ENCODE peak calls at places on chromosomes 1 and 21, in eight cellular contexts. S is stomach, Q is prostate gland, L is Panc1, B is esophagus muscularis mucosa, F is endothelial cell of umbilical vein, T is H1, X is GM23338. C is an unnamed sample.
A peak's percentile ranks its signal among the peaks of the same experiment; 100 is the strongest.

GRCh38 chr1:232886304-232886703 is 64.1 kb upstream of the NTPCR start:
- DNase-seq in S (no peak), Q (no peak), L (no peak), B (no peak), F (no peak), T (no peak), X (no peak), C (no peak)

GRCh38 chr1:174230399-174230798 is 71.1 kb downstream of the RABGAP1L start:
- DNase-seq in S (no peak), Q (no peak), L (no peak), B (no peak), F (no peak), T (no peak), X (no peak), C (no peak)

GRCh38 chr1:67850151-67850551 is 16.9 kb upstream of the GNG12 start:
- DNase-seq in S (no peak), Q (no peak), L (no peak), B (no peak), F (peak; percentile 79), T (no peak), X (peak; percentile 44), C (no peak)

GRCh38 chr1:238063454-238063853 is 172.7 kb upstream of the ZP4 start:
- DNase-seq in S (no peak), Q (no peak), L (no peak), B (no peak), F (no peak), T (no peak), X (no peak), C (no peak)

GRCh38 chr1:899636-900317 is 23.9 kb upstream of the SAMD11 start:
- DNase-seq in S (no peak), Q (no peak), L (no peak), B (peak; percentile 77), F (no peak), T (no peak), X (no peak), C (no peak)

GRCh38 chr1:153340356-153340755 is 8.3 kb downstream of the PGLYRP4 start:
- DNase-seq in S (no peak), Q (no peak), L (no peak), B (peak; percentile 53), F (no peak), T (no peak), X (no peak), C (peak; percentile 25)

GRCh38 chr1:111269820-111270406 is 20.7 kb upstream of the CHIA start:
- DNase-seq in S (no peak), Q (no peak), L (no peak), B (no peak), F (no peak), T (no peak), X (no peak), C (no peak)

GRCh38 chr1:8342325-8342724 is 24.4 kb downstream of the SLC45A1 start:
- DNase-seq in S (no peak), Q (no peak), L (no peak), B (no peak), F (no peak), T (no peak), X (no peak), C (no peak)

GRCh38 chr21:36454079-36454478 is 25.8 kb downstream of the CLDN14 start:
- DNase-seq in S (no peak), Q (no peak), L (no peak), B (no peak), F (peak; percentile 87), T (no peak), X (no peak), C (no peak)

GRCh38 chr1:232274999-232275706 is 354.8 kb downstream of the SIPA1L2 start:
- DNase-seq in S (no peak), Q (no peak), L (no peak), B (no peak), F (no peak), T (no peak), X (no peak), C (no peak)

GRCh38 chr1:17687125-17687524 is 68.0 kb upstream of the ACTL8 start:
- DNase-seq in S (no peak), Q (no peak), L (no peak), B (no peak), F (no peak), T (no peak), X (no peak), C (no peak)

GRCh38 chr1:185821612-185822385 is 87.6 kb downstream of the HMCN1 start:
- DNase-seq in S (no peak), Q (no peak), L (no peak), B (no peak), F (no peak), T (no peak), X (no peak), C (no peak)

GRCh38 chr1:68168545-68169065 is 63.7 kb downstream of the WLS start:
- DNase-seq in S (no peak), Q (no peak), L (no peak), B (peak; percentile 24), F (no peak), T (no peak), X (no peak), C (no peak)

GRCh38 chr1:91803847-91804545 is 82.0 kb downstream of the TGFBR3 start:
- DNase-seq in S (no peak), Q (no peak), L (no peak), B (no peak), F (no peak), T (no peak), X (no peak), C (no peak)
- TF ChIP-seq POLR2AphosphoS5 in S (no peak), Q (no peak), L (no peak), B (no peak), F (no peak), T (no peak), X (no peak), C (no peak)

DNA sequence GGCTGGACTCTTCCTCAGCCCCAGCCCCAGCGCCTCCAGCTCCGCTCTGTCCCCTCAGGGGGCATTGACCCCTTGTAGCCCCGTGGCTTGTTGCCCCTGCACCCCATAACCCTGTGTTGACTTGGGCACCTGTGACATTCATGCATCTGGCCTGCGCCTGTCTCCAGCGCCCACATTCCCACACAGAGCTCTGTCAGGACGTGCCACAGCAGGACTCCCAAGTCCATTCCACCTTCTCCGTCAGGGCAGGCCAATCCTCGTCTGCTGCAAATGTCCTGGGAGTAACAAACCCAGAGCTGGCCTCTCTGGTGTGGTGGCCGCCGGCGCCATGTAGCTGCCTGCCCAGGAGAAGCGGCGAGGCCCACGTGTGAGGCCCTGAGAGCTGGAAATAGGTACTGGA is 60.6 kb downstream of the AGPAT3 start:
- DNase-seq in S (no peak), Q (no peak), L (no peak), B (no peak), F (no peak), T (no peak), X (no peak), C (no peak)
- H3K4me1 ChIP-seq in S (peaks cover 32% of the 10 kb centered on the region), Q (peaks cover 32% of the 10 kb centered on the region), L (no peaks in the 10 kb centered on the region), B (peaks cover 46% of the 10 kb centered on the region), F (no peaks in the 10 kb centered on the region), T (peaks cover 16% of the 10 kb centered on the region), X (no peaks in the 10 kb centered on the region), C (peaks cover 81% of the 10 kb centered on the region)

GRCh38 chr1:94803106-94803505 is 17.1 kb upstream of the SLC44A3 start:
- DNase-seq in S (no peak), Q (no peak), L (no peak), B (no peak), F (no peak), T (no peak), X (no peak), C (no peak)

GRCh38 chr1:94801919-94802546 is 18.1 kb upstream of the SLC44A3 start:
- DNase-seq in S (no peak), Q (peak; percentile 42), L (peak; percentile 12), B (peak; percentile 87), F (peak; percentile 71), T (peak; percentile 19), X (peak; percentile 67), C (no peak)

GRCh38 chr1:94805912-94806311 is 14.2 kb upstream of the SLC44A3 start:
- DNase-seq in S (peak; percentile 64), Q (no peak), L (peak; percentile 41), B (peak; percentile 84), F (peak; percentile 58), T (no peak), X (peak; percentile 75), C (no peak)

GRCh38 chr1:94804442-94804837 is 15.7 kb upstream of the SLC44A3 start:
- DNase-seq in S (no peak), Q (no peak), L (no peak), B (peak; percentile 78), F (no peak), T (no peak), X (no peak), C (no peak)

DNA sequence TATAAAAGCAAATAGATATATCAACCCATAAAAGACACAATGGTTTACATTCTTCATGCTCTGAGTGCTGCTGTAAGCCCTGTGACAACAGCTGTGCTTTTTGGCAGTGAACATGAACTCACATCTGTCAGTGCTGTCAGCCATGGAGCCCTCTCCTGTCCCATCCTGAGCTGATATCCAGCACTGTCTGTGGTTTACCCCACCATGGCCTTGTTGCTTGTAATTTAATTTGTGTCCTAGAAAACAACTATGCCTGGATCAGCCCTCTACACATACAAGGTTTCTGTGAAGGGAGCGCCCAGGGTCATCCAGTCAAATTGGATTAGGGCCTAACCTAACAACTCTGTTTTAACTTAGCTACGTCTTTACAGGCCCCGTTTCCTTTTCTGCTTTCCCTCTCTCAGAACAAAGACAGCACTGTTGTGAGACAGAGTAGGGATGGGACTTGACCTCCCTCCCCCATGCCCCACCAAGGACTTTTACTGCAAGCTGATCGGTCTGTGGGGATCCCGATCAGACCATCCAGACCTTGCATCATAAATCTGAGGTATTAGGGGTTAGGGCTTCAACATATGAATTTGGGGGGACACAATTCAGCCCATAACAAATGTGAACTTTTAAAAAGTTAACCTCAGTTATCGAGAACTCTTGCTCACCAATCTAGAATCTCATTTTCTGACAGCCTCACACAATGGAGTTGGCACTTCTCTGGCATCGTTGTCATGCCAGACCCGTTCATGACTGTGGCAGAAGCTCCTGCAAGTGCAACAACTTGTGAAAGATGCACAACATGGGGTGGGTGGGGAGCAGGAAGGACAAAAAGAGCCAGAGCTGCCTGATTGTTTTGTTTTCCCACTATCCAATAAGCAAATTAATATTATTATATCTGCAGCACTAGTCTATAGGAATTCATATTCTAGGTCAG is 16.4 kb upstream of the SLC44A3 start:
- DNase-seq in S (no peak), Q (no peak), L (no peak), B (peak; percentile 88), F (no peak), T (no peak), X (no peak), C (no peak)
- TF ChIP-seq POLR2AphosphoS5 in S (peak; percentile 4), Q (peak; percentile 24), L (no peak), B (peak; percentile 25), F (no peak), T (no peak), X (no peak), C (no peak)

DNA sequence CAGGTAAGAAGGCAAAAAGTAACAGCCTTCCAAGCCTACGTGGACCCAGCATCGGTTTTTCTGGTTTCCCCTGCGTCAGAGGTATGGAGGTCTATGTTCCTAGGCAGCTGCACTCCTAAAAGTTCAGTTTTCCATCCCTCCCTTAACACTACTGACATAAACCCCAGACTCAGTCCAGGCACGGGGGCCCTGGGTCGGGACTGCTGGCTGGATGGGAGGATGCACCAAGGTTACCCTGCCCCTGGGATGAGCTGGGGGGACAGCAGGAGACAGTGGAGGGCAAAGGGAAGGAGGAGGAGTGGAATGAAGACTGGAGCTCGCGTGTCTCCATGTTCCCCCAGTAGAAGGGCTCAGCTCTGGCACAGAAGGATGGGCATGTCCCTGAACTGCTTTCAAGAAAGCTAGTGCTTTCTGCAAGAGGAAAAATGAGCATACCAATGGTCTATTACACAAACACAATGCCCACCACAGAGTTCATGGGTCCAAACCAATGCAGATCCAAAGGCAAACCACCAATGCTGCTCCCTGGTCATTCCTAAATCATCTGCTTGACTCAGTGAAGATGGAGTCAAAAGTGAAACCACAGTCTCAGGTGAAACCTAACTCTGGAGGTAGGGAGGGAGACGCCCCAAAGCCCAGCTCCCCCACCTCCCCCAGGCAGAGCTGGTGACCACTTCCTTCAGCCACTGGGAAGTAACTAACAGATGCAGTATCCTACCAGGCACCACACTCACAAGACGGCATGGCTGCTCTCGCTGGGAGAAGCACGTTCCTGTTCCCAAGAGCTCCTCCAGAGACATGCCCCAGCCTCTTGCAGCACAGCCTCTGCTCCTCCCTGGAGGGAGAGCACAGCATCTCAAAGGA is 54.9 kb downstream of the CD46 start:
- DNase-seq in S (no peak), Q (peak; percentile 3), L (no peak), B (peak; percentile 89), F (no peak), T (no peak), X (no peak), C (no peak)
- H3K4me1 ChIP-seq in S (peaks cover 75% of the 10 kb centered on the region), Q (peaks cover 35% of the 10 kb centered on the region), L (no peaks in the 10 kb centered on the region), B (peaks cover 84% of the 10 kb centered on the region), F (peaks cover 23% of the 10 kb centered on the region), T (peaks cover 3% of the 10 kb centered on the region), X (no peaks in the 10 kb centered on the region), C (peaks cover 75% of the 10 kb centered on the region)